ENCODE peak calls at places on chromosomes 6 and 20, in ten cellular contexts. S is CD8-positive, alpha-beta memory T cell; D is HepG2; F is RWPE1; Y is Panc1; Q is psoas muscle; E is uterus; I is lower lobe of right lung; K is stomach; L is cardiac muscle cell. X is an unnamed sample.

GRCh38 chr6:44475417-44475778 is 87.9 kb downstream of the CDC5L start:
- DNase-seq in E (no peak), I (no peak), K (no peak), Y (no peak), D (no peak), Q (no peak), S (no peak), L (no peak), F (no peak), X (no peak)

GRCh38 chr20:25007491-25008305 is 15.1 kb upstream of the APMAP start:
- DNase-seq in F (no peak), L (no peak), E (no peak), Q (peak; percentile 39), D (no peak), K (no peak), I (no peak), S (no peak), Y (no peak), X (no peak)

GRCh38 chr6:11009353-11009752 is 34.8 kb downstream of the ELOVL2 start:
- DNase-seq in I (no peak), F (peak; percentile 64), D (peak; percentile 65), E (no peak), S (no peak), Y (peak; percentile 71), Q (no peak), K (no peak), L (peak; percentile 60), X (no peak)

GRCh38 chr20:48482790-48483189 is 345.0 kb downstream of the PREX1 start:
- DNase-seq in E (no peak), S (no peak), I (no peak), Q (no peak), Y (no peak), L (no peak), K (no peak), F (no peak), D (no peak), X (no peak)

GRCh38 chr6:53441035-53441493 is 92.3 kb upstream of the ELOVL5 start:
- DNase-seq in K (no peak), Q (no peak), F (no peak), L (no peak), D (no peak), I (no peak), S (no peak), Y (no peak), E (no peak), X (no peak)

GRCh38 chr20:35610833-35611427 is 4.7 kb upstream of the SPAG4 start:
- DNase-seq in E (no peak), L (peak; percentile 46), I (no peak), Q (peak; percentile 9), K (peak; percentile 50), D (no peak), Y (no peak), F (no peak), S (no peak), X (peak; percentile 69)

GRCh38 chr6:84282566-84282965 is 55.1 kb upstream of the CEP162 start:
- DNase-seq in L (peak; percentile 45), K (no peak), F (no peak), E (no peak), S (no peak), I (peak; percentile 50), D (no peak), Y (no peak), Q (no peak), X (no peak)

GRCh38 chr6:26329763-26330511 is 35.1 kb upstream of the BTN3A2 start:
- DNase-seq in K (no peak), I (no peak), F (no peak), Y (no peak), S (peak; percentile 65), D (peak; percentile 68), Q (no peak), E (no peak), L (peak; percentile 57), X (no peak)

GRCh38 chr20:37574199-37574890 is 46.7 kb upstream of the BLCAP start:
- DNase-seq in Y (no peak), K (peak; percentile 13), S (no peak), F (no peak), Q (no peak), D (no peak), L (no peak), I (no peak), E (no peak), X (no peak)

GRCh38 chr6:56752534-56752933 is 109.8 kb upstream of the DST start:
- DNase-seq in D (no peak), K (no peak), S (no peak), Q (no peak), L (no peak), F (no peak), Y (no peak), E (no peak), I (no peak), X (no peak)

GRCh38 chr6:144741659-144742058 is 456.5 kb downstream of the UTRN start:
- DNase-seq in E (no peak), I (no peak), Q (no peak), S (no peak), F (no peak), L (no peak), D (peak; percentile 6), K (no peak), Y (no peak), X (no peak)

GRCh38 chr6:160137130-160137988 is 15.7 kb downstream of the SLC22A1 start:
- DNase-seq in F (no peak), Q (no peak), Y (no peak), L (no peak), I (no peak), E (no peak), S (no peak), D (peak; percentile 80), K (no peak), X (no peak)

GRCh38 chr20:63076421-63076820 is 69.7 kb upstream of the BHLHE23 start:
- DNase-seq in Q (no peak), F (no peak), S (no peak), I (peak; percentile 15), L (no peak), D (no peak), Y (no peak), E (no peak), K (no peak), X (no peak)

GRCh38 chr6:12529364-12530019 is 187.1 kb upstream of the PHACTR1 start:
- DNase-seq in Q (no peak), D (no peak), S (no peak), K (no peak), F (no peak), I (no peak), L (no peak), E (no peak), Y (no peak), X (no peak)

GRCh38 chr6:23446394-23447001 is 679.5 kb upstream of the NRSN1 start:
- DNase-seq in E (no peak), S (no peak), Q (no peak), F (peak; percentile 6), I (no peak), L (peak; percentile 73), Y (peak; percentile 12), D (no peak), K (no peak), X (no peak)

GRCh38 chr6:147204060-147204785 is at the start of gene STXBP5:
- DNase-seq in F (peak; percentile 53), E (peak; percentile 51), K (peak; percentile 66), Y (no peak), D (peak; percentile 22), Q (peak; percentile 67), S (peak; percentile 62), I (peak; percentile 76), L (peak; percentile 62), X (peak; percentile 64)

GRCh38 chr6:147202516-147203310 is 1.5 kb upstream of the STXBP5 start:
- DNase-seq in Q (peak; percentile 81), S (peak; percentile 89), K (peak; percentile 83), L (peak; percentile 98), Y (peak; percentile 89), D (peak; percentile 97), I (peak; percentile 81), F (peak; percentile 96), E (peak; percentile 90), X (peak; percentile 98)

GRCh38 chr6:147203311-147204059 is 732 bp upstream of the STXBP5 start:
- DNase-seq in E (peak; percentile 50), Q (peak; percentile 88), L (peak; percentile 92), F (peak; percentile 81), D (peak; percentile 49), K (peak; percentile 80), I (peak; percentile 86), Y (no peak), S (peak; percentile 81), X (peak; percentile 86)

GRCh38 chr6:147201885-147202515 is 2.2 kb upstream of the STXBP5 start:
- DNase-seq in Y (no peak), E (peak; percentile 24), I (no peak), F (no peak), K (no peak), L (peak; percentile 53), Q (no peak), D (peak; percentile 59), S (no peak), X (no peak)

DNA sequence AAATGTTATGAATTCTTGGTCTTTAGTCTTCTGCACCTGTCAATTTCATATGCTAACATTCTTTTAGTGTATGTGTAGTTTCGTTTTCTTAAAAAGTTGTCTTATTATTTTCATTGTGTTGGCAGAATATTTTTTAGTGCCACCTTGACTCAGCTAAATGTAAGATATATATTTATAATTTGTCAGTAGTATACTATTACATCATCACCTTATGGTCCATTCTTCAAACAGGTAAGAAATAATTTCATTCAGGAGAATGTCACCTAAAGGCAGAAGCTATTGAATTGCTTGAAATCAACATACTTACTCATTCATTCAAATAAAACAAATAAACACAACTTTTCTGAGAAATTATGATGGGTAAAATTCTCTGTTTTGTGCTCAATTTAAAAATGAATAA is 3.5 kb upstream of the STXBP5 start:
- DNase-seq in I (no peak), S (no peak), L (no peak), K (no peak), D (no peak), Q (no peak), Y (no peak), E (no peak), F (no peak), X (no peak)
- H3K27ac ChIP-seq in I (no peak overlapping the region), S (no peak overlapping the region), L (no peak overlapping the region), K (no peak overlapping the region), D (no peak overlapping the region), Q (no peak overlapping the region), Y (peak overlapping the region; percentile 75), E (no peak overlapping the region), F (no peak overlapping the region), X (no peak overlapping the region)

GRCh38 chr6:31878761-31879542 is at the start of gene SLC44A4:
- DNase-seq in K (peak; percentile 71), I (no peak), S (no peak), D (no peak), L (no peak), Y (no peak), F (no peak), Q (no peak), E (no peak), X (peak; percentile 81)
- H3K27ac ChIP-seq in K (peak within 1 kb of the TSS; percentile 92), I (peak within 1 kb of the TSS; percentile 53), S (no peak within 1 kb of the TSS), D (no peak within 1 kb of the TSS), L (no peak within 1 kb of the TSS), Y (peak within 1 kb of the TSS; percentile 77), F (peak within 1 kb of the TSS; percentile 40), Q (no peak within 1 kb of the TSS), E (no peak within 1 kb of the TSS), X (peak within 1 kb of the TSS; percentile 99)

GRCh38 chr6:15062311-15063252 is 183.3 kb upstream of the JARID2 start:
- DNase-seq in L (peak; percentile 91), D (no peak), I (no peak), K (no peak), E (no peak), Q (no peak), Y (no peak), S (no peak), F (peak; percentile 91), X (no peak)
- H3K27ac ChIP-seq in L (no peak overlapping the region), D (no peak overlapping the region), I (no peak overlapping the region), K (no peak overlapping the region), E (no peak overlapping the region), Q (peak overlapping the region; percentile 86), Y (no peak overlapping the region), S (peak overlapping the region; percentile 7), F (peak overlapping the region; percentile 79), X (no peak overlapping the region)

GRCh38 chr6:112563368-112563767 is 216.2 kb downstream of the RFPL4B start:
- DNase-seq in D (peak; percentile 47), E (no peak), L (peak; percentile 52), F (peak; percentile 14), Q (no peak), I (no peak), K (no peak), Y (no peak), S (no peak), X (no peak)
- H3K27ac ChIP-seq in D (no peak overlapping the region), E (no peak overlapping the region), L (peak overlapping the region; percentile 36), F (no peak overlapping the region), Q (no peak overlapping the region), I (no peak overlapping the region), K (no peak overlapping the region), Y (no peak overlapping the region), S (no peak overlapping the region), X (no peak overlapping the region)